ENCODE peak calls at places on chromosomes 12 and 14, in nine cellular contexts. One of them, this sample, is unnamed.

GRCh38 chr12:107296681-107297086 is 203.3 kb upstream of the CRY1 start:
- DNase-seq in stomach: no peak
- DNase-seq in transverse colon: no peak
- DNase-seq in ovary: no peak
- DNase-seq in A549: peak; percentile 69
- DNase-seq in uterus: no peak
- DNase-seq in breast epithelium: no peak
- DNase-seq in lower leg skin: no peak
- DNase-seq in HCT116: no peak
- DNase-seq in this sample: no peak

GRCh38 chr14:80004871-80005270 is 206.4 kb downstream of the DIO2 start:
- DNase-seq in stomach: no peak
- DNase-seq in transverse colon: no peak
- DNase-seq in ovary: no peak
- DNase-seq in A549: no peak
- DNase-seq in uterus: no peak
- DNase-seq in breast epithelium: no peak
- DNase-seq in lower leg skin: no peak
- DNase-seq in HCT116: no peak
- DNase-seq in this sample: no peak

GRCh38 chr14:22685467-22685866 is 41.3 kb upstream of the OR6J1 start:
- DNase-seq in stomach: no peak
- DNase-seq in transverse colon: no peak
- DNase-seq in ovary: no peak
- DNase-seq in A549: no peak
- DNase-seq in uterus: no peak
- DNase-seq in breast epithelium: no peak
- DNase-seq in lower leg skin: no peak
- DNase-seq in HCT116: no peak
- DNase-seq in this sample: no peak

GRCh38 chr12:76346798-76347420 is 1.3 kb downstream of the BBS10 start:
- DNase-seq in stomach: no peak
- DNase-seq in transverse colon: no peak
- DNase-seq in ovary: no peak
- DNase-seq in A549: peak; percentile 54
- DNase-seq in uterus: no peak
- DNase-seq in breast epithelium: no peak
- DNase-seq in lower leg skin: no peak
- DNase-seq in HCT116: no peak
- DNase-seq in this sample: no peak

GRCh38 chr12:14422516-14423230 is 57.2 kb downstream of the ATF7IP start:
- DNase-seq in stomach: no peak
- DNase-seq in transverse colon: no peak
- DNase-seq in ovary: no peak
- DNase-seq in A549: no peak
- DNase-seq in uterus: no peak
- DNase-seq in breast epithelium: no peak
- DNase-seq in lower leg skin: no peak
- DNase-seq in HCT116: no peak
- DNase-seq in this sample: no peak

GRCh38 chr14:65045691-65046090 is 56.6 kb downstream of the MAX start:
- DNase-seq in stomach: no peak
- DNase-seq in transverse colon: no peak
- DNase-seq in ovary: no peak
- DNase-seq in A549: no peak
- DNase-seq in uterus: no peak
- DNase-seq in breast epithelium: no peak
- DNase-seq in lower leg skin: no peak
- DNase-seq in HCT116: no peak
- DNase-seq in this sample: no peak

GRCh38 chr14:100677925-100678765 is 48.5 kb upstream of the DLK1 start:
- DNase-seq in stomach: peak; percentile 58
- DNase-seq in transverse colon: peak; percentile 53
- DNase-seq in ovary: peak; percentile 90
- DNase-seq in A549: no peak
- DNase-seq in uterus: peak; percentile 63
- DNase-seq in breast epithelium: no peak
- DNase-seq in lower leg skin: no peak
- DNase-seq in HCT116: no peak
- DNase-seq in this sample: no peak

GRCh38 chr12:18612971-18613370 is 124.8 kb downstream of the PLCZ1 start:
- DNase-seq in stomach: no peak
- DNase-seq in transverse colon: no peak
- DNase-seq in ovary: no peak
- DNase-seq in A549: no peak
- DNase-seq in uterus: no peak
- DNase-seq in breast epithelium: no peak
- DNase-seq in lower leg skin: no peak
- DNase-seq in HCT116: no peak
- DNase-seq in this sample: no peak

GRCh38 chr12:2640709-2641108 is 154.1 kb upstream of the FKBP4 start:
- DNase-seq in stomach: peak; percentile 33
- DNase-seq in transverse colon: peak; percentile 11
- DNase-seq in ovary: no peak
- DNase-seq in A549: peak; percentile 76
- DNase-seq in uterus: peak; percentile 70
- DNase-seq in breast epithelium: peak; percentile 48
- DNase-seq in lower leg skin: peak; percentile 88
- DNase-seq in HCT116: peak; percentile 81
- DNase-seq in this sample: no peak

GRCh38 chr12:24698972-24699371 is 249.9 kb downstream of the BCAT1 start:
- DNase-seq in stomach: no peak
- DNase-seq in transverse colon: no peak
- DNase-seq in ovary: no peak
- DNase-seq in A549: no peak
- DNase-seq in uterus: no peak
- DNase-seq in breast epithelium: no peak
- DNase-seq in lower leg skin: no peak
- DNase-seq in HCT116: no peak
- DNase-seq in this sample: no peak

GRCh38 chr14:103021817-103022668 is 35.3 kb downstream of the CDC42BPB start:
- DNase-seq in stomach: no peak
- DNase-seq in transverse colon: no peak
- DNase-seq in ovary: no peak
- DNase-seq in A549: no peak
- DNase-seq in uterus: no peak
- DNase-seq in breast epithelium: peak; percentile 31
- DNase-seq in lower leg skin: no peak
- DNase-seq in HCT116: no peak
- DNase-seq in this sample: no peak

GRCh38 chr12:38892976-38893375 is 12.4 kb downstream of the CPNE8 start:
- DNase-seq in stomach: no peak
- DNase-seq in transverse colon: no peak
- DNase-seq in ovary: no peak
- DNase-seq in A549: no peak
- DNase-seq in uterus: no peak
- DNase-seq in breast epithelium: no peak
- DNase-seq in lower leg skin: no peak
- DNase-seq in HCT116: no peak
- DNase-seq in this sample: no peak

GRCh38 chr12:24929953-24930352 is 18.9 kb downstream of the BCAT1 start:
- DNase-seq in stomach: no peak
- DNase-seq in transverse colon: no peak
- DNase-seq in ovary: no peak
- DNase-seq in A549: no peak
- DNase-seq in uterus: no peak
- DNase-seq in breast epithelium: no peak
- DNase-seq in lower leg skin: no peak
- DNase-seq in HCT116: no peak
- DNase-seq in this sample: no peak

GRCh38 chr12:3045494-3045893 is 31.7 kb upstream of the TSPAN9 start:
- DNase-seq in stomach: no peak
- DNase-seq in transverse colon: no peak
- DNase-seq in ovary: no peak
- DNase-seq in A549: no peak
- DNase-seq in uterus: no peak
- DNase-seq in breast epithelium: no peak
- DNase-seq in lower leg skin: no peak
- DNase-seq in HCT116: no peak
- DNase-seq in this sample: no peak

GRCh38 chr14:56059054-56059453 is 59.2 kb upstream of the PELI2 start:
- DNase-seq in stomach: no peak
- DNase-seq in transverse colon: no peak
- DNase-seq in ovary: no peak
- DNase-seq in A549: no peak
- DNase-seq in uterus: no peak
- DNase-seq in breast epithelium: no peak
- DNase-seq in lower leg skin: no peak
- DNase-seq in HCT116: no peak
- DNase-seq in this sample: no peak

GRCh38 chr12:96247567-96247962 is 53.4 kb downstream of the ELK3 start:
- DNase-seq in stomach: no peak
- DNase-seq in transverse colon: no peak
- DNase-seq in ovary: no peak
- DNase-seq in A549: peak; percentile 23
- DNase-seq in uterus: no peak
- DNase-seq in breast epithelium: no peak
- DNase-seq in lower leg skin: peak; percentile 52
- DNase-seq in HCT116: no peak
- DNase-seq in this sample: no peak

GRCh38 chr12:103572312-103572711 is 14.8 kb upstream of the STAB2 start:
- DNase-seq in stomach: no peak
- DNase-seq in transverse colon: no peak
- DNase-seq in ovary: no peak
- DNase-seq in A549: no peak
- DNase-seq in uterus: no peak
- DNase-seq in breast epithelium: no peak
- DNase-seq in lower leg skin: no peak
- DNase-seq in HCT116: no peak
- DNase-seq in this sample: no peak

GRCh38 chr12:79688376-79689040 is 2.3 kb downstream of the PAWR start:
- DNase-seq in stomach: no peak
- DNase-seq in transverse colon: no peak
- DNase-seq in ovary: no peak
- DNase-seq in A549: no peak
- DNase-seq in uterus: no peak
- DNase-seq in breast epithelium: no peak
- DNase-seq in lower leg skin: no peak
- DNase-seq in HCT116: no peak
- DNase-seq in this sample: peak; percentile 11

GRCh38 chr14:69879175-69880047 is at the start of gene SMOC1:
- DNase-seq in stomach: peak; percentile 76
- DNase-seq in transverse colon: peak; percentile 65
- DNase-seq in ovary: peak; percentile 39
- DNase-seq in A549: peak; percentile 73
- DNase-seq in uterus: no peak
- DNase-seq in breast epithelium: no peak
- DNase-seq in lower leg skin: no peak
- DNase-seq in HCT116: no peak
- DNase-seq in this sample: peak; percentile 35
- TF ChIP-seq POLR2A in stomach: no peak
- TF ChIP-seq POLR2A in transverse colon: no peak
- TF ChIP-seq POLR2A in ovary: no peak
- TF ChIP-seq POLR2A in A549: peak; percentile 87
- TF ChIP-seq POLR2A in uterus: no peak
- TF ChIP-seq POLR2A in breast epithelium: no peak
- TF ChIP-seq POLR2A in lower leg skin: no peak
- TF ChIP-seq POLR2A in HCT116: no peak
- TF ChIP-seq POLR2A in this sample: no peak

GRCh38 chr12:124913474-124914391 is 717 bp downstream of the UBC start:
- DNase-seq in stomach: peak; percentile 91
- DNase-seq in transverse colon: peak; percentile 94
- DNase-seq in ovary: peak; percentile 82
- DNase-seq in A549: peak; percentile 94
- DNase-seq in uterus: peak; percentile 88
- DNase-seq in breast epithelium: peak; percentile 94
- DNase-seq in lower leg skin: peak; percentile 97
- DNase-seq in HCT116: no peak
- DNase-seq in this sample: peak; percentile 22
- TF ChIP-seq POLR2A in stomach: no peak
- TF ChIP-seq POLR2A in transverse colon: no peak
- TF ChIP-seq POLR2A in ovary: no peak
- TF ChIP-seq POLR2A in A549: peak; percentile 48
- TF ChIP-seq POLR2A in uterus: no peak
- TF ChIP-seq POLR2A in breast epithelium: no peak
- TF ChIP-seq POLR2A in lower leg skin: no peak
- TF ChIP-seq POLR2A in HCT116: no peak
- TF ChIP-seq POLR2A in this sample: no peak

DNA sequence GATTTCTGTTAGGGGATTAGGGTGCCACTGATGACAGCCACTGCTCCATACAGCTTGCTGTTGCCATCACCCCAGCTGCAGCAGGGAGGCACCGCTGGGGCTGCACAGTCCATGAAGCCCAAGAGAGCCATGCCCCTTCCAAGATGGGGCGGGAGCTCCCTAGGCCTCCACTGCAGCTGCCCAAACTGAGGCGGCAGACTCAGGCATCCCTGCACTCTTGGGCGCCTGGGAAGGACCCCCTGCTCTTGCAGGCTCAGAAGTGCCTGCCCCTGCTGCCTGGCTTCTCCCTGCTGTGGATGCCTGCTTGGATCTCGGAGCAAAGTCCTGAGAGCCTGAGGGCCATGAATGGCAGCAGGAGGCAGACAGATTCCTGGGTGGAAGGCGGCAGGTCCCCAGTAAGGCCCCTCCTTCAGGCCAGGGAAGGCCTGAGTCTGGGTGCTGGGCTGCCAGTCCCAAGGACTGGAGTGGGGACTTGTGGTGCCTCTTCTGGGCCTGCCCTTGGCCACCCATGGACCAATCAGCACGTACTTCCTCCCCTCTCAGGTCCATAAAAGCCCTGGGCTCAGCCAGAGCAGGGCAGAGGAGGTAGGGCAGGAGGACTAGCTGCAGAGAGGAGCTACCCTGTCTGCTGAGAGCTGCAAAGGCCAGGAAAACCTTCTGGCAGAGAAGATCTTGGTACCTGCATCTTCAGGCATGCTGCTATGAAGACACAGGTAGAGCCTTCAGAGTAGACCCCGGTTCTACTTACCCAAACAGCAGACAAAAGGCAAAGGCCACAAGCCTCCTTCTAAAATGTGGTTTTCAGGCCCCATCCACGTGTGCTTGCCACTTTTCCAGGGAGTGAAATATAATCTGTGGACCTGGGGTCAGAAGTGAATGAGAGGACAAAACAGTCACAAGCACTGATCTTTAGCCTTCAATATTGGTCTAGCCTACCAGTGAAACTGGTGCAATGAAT is 30.0 kb upstream of the STK38L start:
- DNase-seq in stomach: no peak
- DNase-seq in transverse colon: no peak
- DNase-seq in ovary: no peak
- DNase-seq in A549: no peak
- DNase-seq in uterus: no peak
- DNase-seq in breast epithelium: no peak
- DNase-seq in lower leg skin: no peak
- DNase-seq in HCT116: no peak
- DNase-seq in this sample: no peak
- TF ChIP-seq POLR2A in stomach: no peak
- TF ChIP-seq POLR2A in transverse colon: no peak
- TF ChIP-seq POLR2A in ovary: no peak
- TF ChIP-seq POLR2A in A549: no peak
- TF ChIP-seq POLR2A in uterus: no peak
- TF ChIP-seq POLR2A in breast epithelium: no peak
- TF ChIP-seq POLR2A in lower leg skin: no peak
- TF ChIP-seq POLR2A in HCT116: no peak
- TF ChIP-seq POLR2A in this sample: no peak

DNA sequence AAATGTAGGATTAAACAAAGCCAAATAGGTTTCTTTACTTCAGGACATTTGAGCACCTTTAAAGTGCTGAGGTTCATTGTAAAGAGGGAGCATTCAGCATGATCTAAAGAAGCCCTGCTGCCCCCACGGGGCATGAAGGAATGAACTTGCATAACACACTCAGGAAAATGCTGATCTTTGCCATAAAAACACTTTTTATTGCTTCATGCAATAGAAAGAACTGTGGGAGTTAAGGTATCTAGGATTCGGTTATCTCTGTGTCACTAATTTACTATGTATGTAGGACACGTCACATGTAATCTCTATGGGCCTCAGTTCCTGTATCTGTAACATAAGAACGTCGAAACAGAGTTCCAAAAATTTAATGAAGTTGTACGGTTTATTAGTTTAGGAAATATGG is 33.0 kb downstream of the BTBD7 start:
- DNase-seq in stomach: no peak
- DNase-seq in transverse colon: no peak
- DNase-seq in ovary: no peak
- DNase-seq in A549: no peak
- DNase-seq in uterus: no peak
- DNase-seq in breast epithelium: no peak
- DNase-seq in lower leg skin: no peak
- DNase-seq in HCT116: no peak
- DNase-seq in this sample: no peak
- TF ChIP-seq POLR2A in stomach: no peak
- TF ChIP-seq POLR2A in transverse colon: no peak
- TF ChIP-seq POLR2A in ovary: no peak
- TF ChIP-seq POLR2A in A549: no peak
- TF ChIP-seq POLR2A in uterus: no peak
- TF ChIP-seq POLR2A in breast epithelium: no peak
- TF ChIP-seq POLR2A in lower leg skin: no peak
- TF ChIP-seq POLR2A in HCT116: no peak
- TF ChIP-seq POLR2A in this sample: no peak

This sample was measured in GM12891.